ENCODE peak calls at places on chromosome 4, in ten cellular contexts. G, P, I, R, H, W, S, O, Z and B are unnamed samples.

GRCh38 chr4:111849726-111850284 is 295.4 kb upstream of the FAM241A start:
- DNase-seq in H (no peak), I (no peak), Z (no peak), W (no peak), S (no peak), R (no peak), P (no peak), O (peak), G (no peak), B (no peak)

GRCh38 chr4:127403523-127404084 is 229.2 kb upstream of the INTU start:
- DNase-seq in O (no peak), R (no peak), S (no peak), G (no peak), P (no peak), H (no peak), W (no peak), Z (no peak), I (no peak), B (no peak)

GRCh38 chr4:3690576-3691152 is 75.5 kb upstream of the ADRA2C start:
- DNase-seq in I (no peak), S (no peak), W (no peak), P (no peak), R (no peak), Z (no peak), H (no peak), G (peak), O (no peak), B (no peak)

GRCh38 chr4:182807346-182807745 is 109.8 kb downstream of the DCTD start:
- DNase-seq in H (no peak), Z (no peak), O (no peak), P (no peak), I (no peak), S (no peak), G (no peak), R (no peak), W (no peak), B (no peak)

GRCh38 chr4:185931986-185932385 is 120.0 kb upstream of the SORBS2 start:
- DNase-seq in G (no peak), I (no peak), H (no peak), P (no peak), W (no peak), R (no peak), O (peak), S (no peak), Z (no peak), B (no peak)

GRCh38 chr4:111930658-111931057 is 214.6 kb upstream of the FAM241A start:
- DNase-seq in I (no peak), O (no peak), W (no peak), P (no peak), G (no peak), H (no peak), R (no peak), Z (no peak), S (no peak), B (no peak)

GRCh38 chr4:88623097-88623496 is 30.8 kb downstream of the HERC3 start:
- DNase-seq in G (no peak), W (no peak), O (peak), P (no peak), Z (no peak), R (peak), I (no peak), H (no peak), S (peak), B (peak)

GRCh38 chr4:88599714-88600113 is 7.4 kb downstream of the HERC3 start:
- DNase-seq in I (no peak), G (no peak), O (no peak), R (no peak), W (no peak), Z (no peak), S (no peak), P (no peak), H (no peak), B (no peak)

GRCh38 chr4:163603246-163603645 is 108.8 kb downstream of the TMA16 start:
- DNase-seq in O (no peak), P (no peak), I (no peak), Z (no peak), S (peak), R (no peak), H (no peak), W (no peak), G (no peak), B (no peak)

GRCh38 chr4:11397819-11398610 is 30.7 kb downstream of the HS3ST1 start:
- DNase-seq in I (no peak), Z (no peak), H (no peak), W (no peak), G (no peak), O (no peak), S (no peak), P (no peak), R (no peak), B (no peak)

GRCh38 chr4:41981456-41981855 is at the start of gene DCAF4L1:
- DNase-seq in P (no peak), R (no peak), O (no peak), G (no peak), H (no peak), W (no peak), I (no peak), Z (no peak), S (no peak), B (no peak)

GRCh38 chr4:177251237-177251636 is 58.4 kb upstream of the NEIL3 start:
- DNase-seq in S (no peak), Z (no peak), I (peak), P (no peak), G (no peak), R (no peak), H (no peak), W (peak), O (no peak), B (no peak)

GRCh38 chr4:171714791-171715454 is 98.3 kb upstream of the GALNTL6 start:
- DNase-seq in G (no peak), I (no peak), R (no peak), S (no peak), Z (no peak), H (no peak), P (no peak), O (no peak), W (no peak), B (no peak)

GRCh38 chr4:170089274-170089742 is 448 bp downstream of the AADAT start:
- DNase-seq in W (peak), H (peak), I (peak), Z (no peak), P (no peak), S (peak), O (peak), R (no peak), G (no peak), B (no peak)

GRCh38 chr4:3868841-3869572 is 102.8 kb downstream of the ADRA2C start:
- DNase-seq in H (no peak), R (no peak), I (no peak), W (no peak), G (peak), P (no peak), Z (no peak), O (no peak), S (no peak), B (no peak)

GRCh38 chr4:122765702-122766352 is 33.3 kb downstream of the BBS12 start:
- DNase-seq in O (peak), W (no peak), P (no peak), G (no peak), R (no peak), H (no peak), S (peak), Z (no peak), I (no peak), B (peak)

GRCh38 chr4:112946127-112946526 is 103.3 kb upstream of the ANK2 start:
- DNase-seq in I (no peak), W (no peak), O (no peak), H (no peak), P (no peak), R (no peak), G (no peak), Z (no peak), S (no peak), B (no peak)

GRCh38 chr4:17468638-17469221 is 43.2 kb downstream of the QDPR start:
- DNase-seq in Z (no peak), W (no peak), H (no peak), O (peak), P (peak), G (no peak), I (no peak), S (peak), R (no peak), B (peak)

GRCh38 chr4:684611-685010 is 4.3 kb downstream of the SLC49A3 start:
- DNase-seq in S (no peak), I (no peak), P (no peak), O (no peak), Z (no peak), H (no peak), G (no peak), W (no peak), R (no peak), B (no peak)

GRCh38 chr4:2409381-2409783 is 9.1 kb downstream of the ZFYVE28 start:
- DNase-seq in I (no peak), H (no peak), P (no peak), Z (no peak), S (no peak), R (no peak), G (no peak), O (no peak), W (no peak), B (no peak)

GRCh38 chr4:41747230-41748055 is 1.1 kb downstream of the PHOX2B start:
- DNase-seq in P (no peak), O (no peak), Z (no peak), W (no peak), I (no peak), G (no peak), R (no peak), S (no peak), H (no peak), B (no peak)

GRCh38 chr4:38202223-38202622 is 242.0 kb downstream of the PTTG2 start:
- DNase-seq in G (no peak), R (no peak), P (no peak), Z (no peak), I (peak), H (no peak), S (no peak), W (peak), O (no peak), B (no peak)

GRCh38 chr4:53596901-53597300 is 5.6 kb upstream of the LNX1 start:
- DNase-seq in S (no peak), W (no peak), H (no peak), P (no peak), O (no peak), I (no peak), R (no peak), G (no peak), Z (no peak), B (no peak)

GRCh38 chr4:123361195-123361861 is 35.3 kb upstream of the SPRY1 start:
- DNase-seq in P (no peak), Z (no peak), G (no peak), H (no peak), S (peak), O (peak), R (peak), W (peak), I (no peak), B (peak)

GRCh38 chr4:183229397-183229796 is 90.7 kb downstream of the CLDN22 start:
- DNase-seq in W (no peak), S (no peak), Z (no peak), I (no peak), P (no peak), H (no peak), G (no peak), O (peak), R (no peak), B (no peak)

GRCh38 chr4:5051210-5051691 is at the start of gene STK32B:
- DNase-seq in S (peak), I (peak), G (peak), O (peak), H (peak), R (no peak), W (peak), Z (peak), P (peak), B (no peak)

GRCh38 chr4:88792821-88793220 is 95.2 kb upstream of the NAP1L5 start:
- DNase-seq in O (peak), Z (no peak), W (no peak), S (peak), R (no peak), P (no peak), G (no peak), I (no peak), H (no peak), B (no peak)

GRCh38 chr4:147586637-147587036 is 30.6 kb upstream of the TMEM184C start:
- DNase-seq in P (no peak), W (no peak), S (no peak), I (no peak), R (no peak), H (no peak), G (no peak), Z (no peak), O (no peak), B (no peak)

GRCh38 chr4:100360211-100360610 is 157.6 kb downstream of the EMCN start:
- DNase-seq in O (no peak), W (no peak), H (no peak), P (no peak), Z (no peak), R (no peak), S (no peak), G (no peak), I (no peak), B (no peak)

GRCh38 chr4:131459430-131460101 is 1689.5 kb upstream of the PCDH10 start:
- DNase-seq in G (no peak), W (no peak), O (no peak), S (no peak), Z (no peak), I (no peak), R (no peak), H (no peak), P (no peak), B (no peak)

GRCh38 chr4:147096667-147097604 is 151.3 kb upstream of the TTC29 start:
- DNase-seq in H (no peak), Z (no peak), R (no peak), I (no peak), S (peak), O (peak), W (no peak), G (no peak), P (no peak), B (peak)

GRCh38 chr4:104475652-104476051 is 19.0 kb downstream of the CXXC4 start:
- DNase-seq in R (no peak), I (no peak), W (no peak), H (no peak), P (no peak), G (no peak), S (no peak), O (no peak), Z (no peak), B (no peak)

GRCh38 chr4:120709986-120710385 is 212.5 kb downstream of the PRDM5 start:
- DNase-seq in S (peak), I (no peak), Z (no peak), G (no peak), R (peak), W (no peak), O (peak), P (no peak), H (no peak), B (no peak)

GRCh38 chr4:174521800-174522182 is 497 bp downstream of the HPGD start:
- DNase-seq in H (no peak), P (no peak), I (peak), R (no peak), Z (peak), W (peak), G (no peak), O (no peak), S (no peak), B (no peak)

GRCh38 chr4:162761965-162762364 is 404.7 kb downstream of the NAF1 start:
- DNase-seq in Z (no peak), I (no peak), G (no peak), O (no peak), R (no peak), P (no peak), W (no peak), S (no peak), H (no peak), B (no peak)

GRCh38 chr4:25113915-25114904 is 46.0 kb downstream of the SEPSECS start:
- DNase-seq in Z (no peak), S (peak), I (no peak), G (no peak), H (no peak), R (peak), W (no peak), O (peak), P (no peak), B (no peak)

DNA sequence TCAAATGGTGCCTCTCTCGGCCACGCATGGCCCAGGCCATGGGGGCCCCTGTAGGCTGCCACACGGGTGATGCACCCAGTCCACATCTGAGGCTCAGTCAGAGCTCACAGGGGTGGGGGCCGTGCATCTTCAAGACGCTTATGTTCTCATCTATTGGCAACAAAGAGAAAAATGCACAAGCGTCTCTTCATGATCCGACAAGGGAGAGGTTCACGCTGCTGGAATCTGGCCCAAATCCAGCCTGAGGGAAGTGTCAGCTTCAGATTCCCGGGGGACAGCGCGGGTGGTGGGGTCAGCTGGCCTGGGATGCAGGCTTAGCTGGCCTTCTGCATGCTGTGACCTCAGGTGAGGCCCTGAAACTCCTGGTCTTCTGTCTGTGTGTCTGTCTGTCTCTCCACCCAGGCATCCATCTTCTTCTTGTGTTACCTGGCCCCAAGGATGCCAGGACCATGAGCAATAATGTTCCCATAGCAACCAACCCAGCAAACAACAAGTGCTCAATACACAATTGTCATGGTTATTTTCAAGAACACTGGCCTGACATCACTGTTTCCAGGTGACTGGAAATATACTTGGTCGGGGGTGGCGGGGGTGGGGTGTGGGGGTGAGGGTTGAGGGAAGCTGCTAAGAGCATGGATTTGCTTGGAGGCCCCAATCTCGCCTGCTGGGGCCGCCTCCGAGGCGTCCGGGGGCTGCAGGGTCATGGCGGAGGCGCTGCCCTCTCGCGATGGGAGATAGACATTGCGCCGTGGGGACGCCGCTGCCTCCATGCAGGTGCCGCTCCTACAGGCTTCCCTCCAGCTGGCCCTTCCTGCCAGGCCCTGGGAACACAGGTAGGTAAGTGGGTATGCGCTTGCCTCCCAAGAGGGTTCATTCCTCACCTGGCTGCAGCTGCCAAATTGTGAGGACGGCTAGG is 48.3 kb downstream of the ABLIM2 start:
- DNase-seq in P (no peak), H (no peak), G (no peak), W (no peak), S (no peak), Z (no peak), O (no peak), I (no peak), R (no peak), B (no peak)
- TF ChIP-seq CTCF in P (no peak), H (no peak), G (no peak), W (no peak), S (no peak), Z (no peak), O (no peak), I (no peak), R (peak), B (peak)

GRCh38 chr4:36823199-36823967 is 421.2 kb upstream of the NWD2 start:
- DNase-seq in G (no peak), Z (no peak), O (no peak), W (no peak), P (no peak), S (no peak), I (no peak), R (no peak), H (no peak), B (no peak)

DNA sequence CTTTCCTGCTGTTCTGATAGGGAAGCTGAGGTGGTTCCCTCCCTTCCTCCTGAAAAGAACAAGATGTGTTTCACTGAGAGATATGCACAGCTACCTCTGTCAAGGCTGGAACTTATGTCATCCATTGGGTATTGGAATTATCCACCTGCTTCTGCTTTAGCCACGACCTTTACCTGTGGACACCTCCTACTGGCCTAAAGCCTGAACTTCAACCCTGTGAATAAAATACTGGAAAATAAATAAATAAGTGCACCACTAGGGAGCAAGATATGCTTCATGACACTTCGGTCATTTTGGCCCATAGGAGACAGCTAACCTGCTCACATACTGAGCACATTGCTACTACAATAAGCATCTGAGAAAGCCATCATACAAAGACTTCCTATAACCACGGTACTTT is 419.9 kb upstream of the NWD2 start:
- DNase-seq in Z (no peak), W (no peak), O (no peak), G (no peak), S (no peak), H (no peak), I (no peak), P (no peak), R (no peak), B (no peak)
- TF ChIP-seq CTCF in Z (no peak), W (no peak), O (no peak), G (no peak), S (no peak), H (no peak), I (no peak), P (no peak), R (no peak), B (no peak)

GRCh38 chr4:60759518-60760245 is 440.4 kb upstream of the ADGRL3 start:
- DNase-seq in W (no peak), P (no peak), G (no peak), S (no peak), R (no peak), Z (no peak), O (no peak), I (no peak), H (no peak), B (no peak)
- TF ChIP-seq CTCF in W (no peak), P (no peak), G (no peak), S (no peak), R (no peak), Z (no peak), O (peak), I (no peak), H (no peak), B (peak)

GRCh38 chr4:110075083-110075738 is 123.2 kb downstream of the ELOVL6 start:
- DNase-seq in I (no peak), R (no peak), W (no peak), H (no peak), G (no peak), P (no peak), S (no peak), Z (no peak), O (no peak), B (no peak)
- TF ChIP-seq CTCF in I (no peak), R (no peak), W (no peak), H (no peak), G (no peak), P (no peak), S (no peak), Z (no peak), O (no peak), B (no peak)

DNA sequence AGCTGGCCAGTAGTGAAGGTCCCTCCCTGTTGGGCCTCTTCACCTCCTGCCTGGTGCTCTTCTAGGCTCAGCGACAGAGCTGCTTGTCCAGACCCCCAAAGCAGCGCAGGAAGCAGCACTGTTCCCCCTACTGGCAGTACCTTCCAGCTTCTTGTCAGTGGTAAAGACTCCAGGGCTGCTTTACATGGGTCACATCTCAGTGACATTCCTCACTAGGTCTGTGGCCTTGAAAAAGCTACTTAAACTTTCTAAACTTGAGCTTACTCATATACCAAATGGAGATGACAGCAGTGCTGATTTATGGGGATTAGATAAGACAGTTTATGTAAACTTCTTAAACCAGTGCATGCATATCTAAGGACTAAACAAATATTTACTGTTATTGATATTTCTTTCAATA is 117.3 kb downstream of the FAT4 start:
- DNase-seq in G (no peak), O (peak), R (no peak), W (no peak), I (no peak), S (peak), H (no peak), P (peak), Z (no peak), B (no peak)
- TF ChIP-seq CTCF in G (no peak), O (peak), R (no peak), W (no peak), I (no peak), S (peak), H (no peak), P (peak), Z (no peak), B (peak)

DNA sequence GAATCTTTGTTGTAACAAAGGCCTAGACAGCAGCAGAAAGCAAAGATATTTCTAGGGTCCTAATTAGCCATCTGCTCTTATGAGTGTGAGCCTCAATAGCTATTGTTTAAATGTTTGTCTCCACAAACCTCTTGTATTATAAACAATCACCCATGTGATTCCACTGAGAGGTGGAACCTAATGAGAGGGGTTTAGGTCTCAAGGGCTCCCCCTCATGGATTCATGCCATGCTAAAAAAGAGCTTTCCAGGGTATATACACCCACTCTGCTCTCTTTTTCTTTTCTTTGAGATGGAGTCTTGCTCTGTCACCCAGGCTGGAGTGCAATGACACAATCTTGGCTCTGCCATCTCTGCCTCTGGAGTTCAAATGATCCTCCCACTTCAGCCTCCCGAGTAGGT is 42.1 kb downstream of the TRIM61 start:
- DNase-seq in W (no peak), O (no peak), S (no peak), Z (no peak), I (no peak), H (no peak), P (no peak), R (no peak), G (no peak), B (no peak)
- TF ChIP-seq CTCF in W (no peak), O (no peak), S (no peak), Z (no peak), I (no peak), H (no peak), P (no peak), R (no peak), G (no peak), B (no peak)